ENCODE peak calls at places on chromosomes 2 and 18, in nine cellular contexts. Z is transverse colon, E is endothelial cell of umbilical vein, S is tibial nerve, Q is K562, D is IMR-90, F is H1, V is uterus, M is suprapubic skin. G is an unnamed sample.
A peak's percentile ranks its signal among the peaks of the same experiment; 100 is the strongest.

GRCh38 chr2:57199663-57200062 is 846.9 kb upstream of the VRK2 start:
- DNase-seq in D (no peak), V (no peak), Z (no peak), M (no peak), S (no peak), E (no peak), F (no peak), Q (no peak), G (no peak)

GRCh38 chr2:6557737-6558136 is 308.0 kb downstream of the CMPK2 start:
- DNase-seq in Q (no peak), M (no peak), V (no peak), D (no peak), S (no peak), F (no peak), E (no peak), Z (no peak), G (no peak)

GRCh38 chr2:127208313-127208712 is 11.8 kb downstream of the CYP27C1 start:
- DNase-seq in V (no peak), F (peak; percentile 66), Z (no peak), Q (no peak), M (peak; percentile 45), E (no peak), S (no peak), D (peak; percentile 19), G (no peak)

GRCh38 chr2:160582481-160583161 is 89.0 kb upstream of the RBMS1 start:
- DNase-seq in E (no peak), V (peak; percentile 39), F (no peak), S (no peak), D (peak; percentile 75), Z (no peak), M (no peak), Q (no peak), G (no peak)

GRCh38 chr18:58544179-58544578 is 84.7 kb downstream of the ALPK2 start:
- DNase-seq in S (no peak), F (no peak), D (no peak), Z (no peak), E (no peak), Q (no peak), V (no peak), M (no peak), G (no peak)

GRCh38 chr2:224058048-224058775 is 19.1 kb upstream of the SERPINE2 start:
- DNase-seq in F (no peak), Z (no peak), V (no peak), M (no peak), E (no peak), D (no peak), S (no peak), Q (no peak), G (no peak)

GRCh38 chr2:106193491-106193976 is 567 bp downstream of the UXS1 start:
- DNase-seq in Q (peak; percentile 44), V (peak; percentile 25), S (no peak), F (peak; percentile 56), E (peak; percentile 35), M (peak; percentile 81), D (no peak), Z (peak; percentile 63), G (peak; percentile 69)

GRCh38 chr2:70960833-70961647 is 17.4 kb upstream of the ANKRD53 start:
- DNase-seq in E (no peak), D (no peak), M (peak; percentile 74), Z (no peak), S (no peak), Q (peak; percentile 30), F (peak; percentile 56), V (no peak), G (no peak)

GRCh38 chr2:221649045-221649444 is 76.9 kb upstream of the EPHA4 start:
- DNase-seq in D (no peak), M (no peak), V (no peak), Q (no peak), F (no peak), Z (no peak), E (peak; percentile 80), S (peak; percentile 61), G (no peak)

GRCh38 chr2:228268756-228269155 is 87.3 kb upstream of the SPHKAP start:
- DNase-seq in Q (no peak), F (no peak), S (no peak), Z (no peak), M (no peak), D (no peak), E (no peak), V (no peak), G (no peak)

GRCh38 chr2:106314427-106314826 is 120.3 kb upstream of the UXS1 start:
- DNase-seq in F (peak; percentile 1), M (no peak), Z (no peak), S (no peak), E (no peak), Q (no peak), V (no peak), D (no peak), G (no peak)

GRCh38 chr2:42928692-42929576 is 136.6 kb upstream of the HAAO start:
- DNase-seq in S (no peak), E (peak; percentile 62), Z (peak; percentile 79), D (peak; percentile 47), Q (peak; percentile 87), V (no peak), M (no peak), F (peak; percentile 70), G (peak; percentile 71)

GRCh38 chr2:890214-890613 is 60.4 kb upstream of the SNTG2 start:
- DNase-seq in Q (no peak), S (no peak), M (no peak), Z (no peak), V (no peak), D (no peak), E (no peak), F (no peak), G (no peak)

GRCh38 chr18:63236417-63236816 is 83.2 kb downstream of the BCL2 start:
- DNase-seq in D (no peak), V (no peak), Q (no peak), Z (no peak), M (no peak), F (no peak), S (peak; percentile 39), E (no peak), G (no peak)

GRCh38 chr2:26245231-26245732 is 543 bp downstream of the HADHB start:
- DNase-seq in F (no peak), V (no peak), S (peak; percentile 25), Q (peak; percentile 61), E (no peak), Z (peak; percentile 66), M (no peak), D (peak; percentile 28), G (peak; percentile 79)

GRCh38 chr2:142842369-142842768 is 35.1 kb upstream of the KYNU start:
- DNase-seq in Q (no peak), S (no peak), F (no peak), M (no peak), D (no peak), E (no peak), V (no peak), Z (no peak), G (no peak)

DNA sequence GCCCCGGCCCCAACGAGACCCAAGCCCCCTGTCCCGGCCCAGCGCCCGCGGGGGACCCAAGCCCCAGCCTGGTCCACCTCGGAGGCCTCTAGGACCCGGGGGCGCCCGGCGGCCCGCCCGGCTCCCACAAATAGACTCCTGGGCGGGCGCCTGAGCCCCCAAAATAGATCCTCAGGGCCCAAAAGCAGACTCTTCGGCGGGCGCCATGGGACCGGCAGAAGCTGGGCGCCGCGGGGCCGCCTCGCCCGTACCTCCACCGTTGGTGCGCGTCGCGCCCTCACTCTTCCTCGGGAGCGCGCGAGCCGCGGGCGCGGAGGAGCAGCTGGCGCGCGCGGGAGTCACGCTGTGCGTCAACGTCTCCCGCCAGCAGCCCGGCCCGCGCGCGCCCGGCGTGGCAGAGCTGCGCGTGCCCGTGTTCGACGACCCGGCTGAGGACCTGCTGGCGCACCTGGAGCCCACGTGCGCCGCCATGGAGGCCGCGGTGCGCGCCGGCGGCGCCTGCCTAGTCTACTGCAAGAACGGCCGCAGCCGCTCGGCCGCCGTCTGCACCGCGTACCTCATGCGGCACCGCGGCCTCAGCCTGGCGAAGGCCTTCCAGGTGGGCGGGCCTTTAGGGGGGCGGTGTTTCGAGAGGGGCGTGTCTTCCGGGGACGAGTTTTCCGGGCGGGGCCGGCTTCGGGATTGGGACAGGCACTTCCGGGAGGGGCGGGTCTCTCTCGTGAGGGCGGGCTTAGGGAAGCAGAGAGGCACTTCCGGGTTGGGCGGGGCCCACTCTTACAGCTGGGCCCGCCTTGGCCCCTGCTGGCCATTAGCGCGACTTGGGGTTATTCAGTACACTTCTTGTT is 545 bp downstream of the DUSP28 start:
- DNase-seq in D (peak; percentile 97), Z (peak; percentile 100), F (peak; percentile 98), M (peak; percentile 100), S (peak; percentile 100), Q (peak; percentile 96), V (peak; percentile 100), E (peak; percentile 98), G (peak; percentile 100)
- TF ChIP-seq POLR2A in D (peak; percentile 76), Z (peak; percentile 80), F (peak; percentile 63), M (peak; percentile 54), S (peak; percentile 81), Q (peak; percentile 62), V (peak; percentile 56), E (peak; percentile 92), G (peak; percentile 83)

DNA sequence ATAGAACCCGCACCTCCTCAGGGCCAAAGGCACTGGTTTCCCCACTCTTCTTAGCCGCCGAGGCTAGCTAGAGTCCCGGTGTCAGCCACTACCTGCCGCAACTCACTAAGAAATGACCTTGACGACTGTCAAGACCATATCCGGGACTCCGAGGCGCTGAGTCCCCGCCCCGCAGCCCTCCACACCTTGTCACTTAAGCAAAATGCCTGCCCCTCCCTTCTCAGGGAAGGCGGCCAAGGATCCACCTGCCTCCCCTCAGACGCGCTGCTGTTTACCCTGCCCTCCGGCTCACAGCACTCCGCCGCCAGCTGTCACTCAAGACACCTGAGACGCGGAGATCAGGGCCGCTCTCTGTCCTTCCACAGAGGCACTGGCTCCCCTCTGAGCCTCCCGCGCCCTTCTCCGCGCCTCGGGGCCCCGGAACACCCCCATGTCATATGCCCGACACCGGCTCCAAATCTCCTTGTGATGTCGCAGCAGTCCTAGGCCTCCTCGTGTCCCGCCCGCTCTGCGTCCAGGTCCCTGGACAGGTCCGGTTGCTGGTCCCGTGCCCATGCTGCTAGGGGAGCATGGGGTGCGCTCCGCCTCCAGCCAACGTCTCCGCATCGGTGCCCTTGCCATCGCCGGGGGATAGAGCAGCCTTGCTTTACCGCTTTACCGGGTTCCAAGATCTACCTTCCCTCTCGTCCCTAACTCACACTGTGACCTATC is 32.5 kb upstream of the REG3G start:
- DNase-seq in Q (no peak), E (no peak), F (peak; percentile 69), V (no peak), Z (peak; percentile 55), S (no peak), D (no peak), M (no peak), G (peak; percentile 73)
- H3K4me3 ChIP-seq in Q (no peak overlapping the region), E (no peak overlapping the region), F (peak overlapping the region; percentile 60), V (no peak overlapping the region), Z (no peak overlapping the region), S (peak overlapping the region; percentile 26), D (no peak overlapping the region), M (peak overlapping the region; percentile 17), G (no peak overlapping the region)

DNA sequence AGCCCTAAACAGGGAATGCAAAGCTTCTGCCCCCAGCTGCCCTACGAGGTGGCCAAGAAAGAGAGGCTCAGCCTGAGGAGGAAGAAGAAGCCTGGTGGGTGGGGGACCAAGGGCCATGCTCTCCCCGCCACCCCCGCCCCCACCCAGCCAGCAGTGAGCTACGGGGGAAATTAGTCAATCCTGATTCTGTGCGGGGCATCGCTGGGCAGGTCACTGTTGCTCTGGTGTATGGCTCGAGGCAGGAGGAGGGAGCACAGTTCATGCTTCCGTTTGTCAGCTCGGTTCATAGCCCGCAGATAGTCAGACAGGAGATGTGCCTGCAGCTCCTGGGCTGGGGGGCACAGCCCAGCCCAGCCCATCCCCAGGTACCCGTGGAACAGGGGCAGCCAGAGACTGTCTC is 17.1 kb downstream of the RAMP1 start:
- DNase-seq in Q (no peak), V (peak; percentile 16), D (no peak), S (no peak), Z (no peak), M (peak; percentile 44), F (no peak), E (no peak), G (no peak)
- H3K36me3 ChIP-seq in Q (no peaks in the 10 kb centered on the region), V (no peaks in the 10 kb centered on the region), D (no peaks in the 10 kb centered on the region), S (no peaks in the 10 kb centered on the region), Z (no peaks in the 10 kb centered on the region), M (no peaks in the 10 kb centered on the region), F (no peaks in the 10 kb centered on the region), E (no peaks in the 10 kb centered on the region), G (no peaks in the 10 kb centered on the region)

GRCh38 chr2:144343135-144343534 is 176.8 kb downstream of the ZEB2 start:
- DNase-seq in D (no peak), Z (no peak), F (no peak), Q (no peak), V (no peak), M (no peak), E (peak; percentile 40), S (no peak), G (no peak)
- TF ChIP-seq POLR2A in D (no peak), Z (no peak), F (no peak), Q (no peak), V (no peak), M (no peak), E (no peak), S (no peak), G (no peak)